ENCODE peak calls at places on chromosome 5, in four cellular contexts. C, M, H and N are unnamed samples.

GRCh38 chr5:956941-957729 is 51.5 kb upstream of the NKD2 start:
- DNase-seq in C (peak; percentile 34), M (peak; percentile 46), H (peak; percentile 77), N (peak; percentile 84)

GRCh38 chr5:177132504-177133118 is 962 bp upstream of the NSD1 start:
- DNase-seq in C (peak; percentile 74), M (no peak), H (no peak), N (peak; percentile 29)

GRCh38 chr5:61342066-61342465 is 10.0 kb downstream of the ZSWIM6 start:
- DNase-seq in C (no peak), M (peak; percentile 73), H (peak; percentile 53), N (peak; percentile 67)

GRCh38 chr5:44714871-44715580 is 93.7 kb upstream of the MRPS30 start:
- DNase-seq in C (no peak), M (no peak), H (no peak), N (no peak)

GRCh38 chr5:159971931-159972461 is 36.9 kb upstream of the TTC1 start:
- DNase-seq in C (peak; percentile 65), M (no peak), H (no peak), N (peak; percentile 28)

GRCh38 chr5:135005076-135005475 is 29.0 kb downstream of the PITX1 start:
- DNase-seq in C (no peak), M (no peak), H (no peak), N (no peak)

GRCh38 chr5:180804129-180804601 is 1.6 kb upstream of the MGAT1 start:
- DNase-seq in C (no peak), M (no peak), H (no peak), N (no peak)

GRCh38 chr5:127612441-127613141 is 36.3 kb upstream of the CTXN3 start:
- DNase-seq in C (no peak), M (peak; percentile 37), H (no peak), N (no peak)

GRCh38 chr5:88370824-88371223 is 102.2 kb upstream of the TMEM161B start:
- DNase-seq in C (no peak), M (no peak), H (no peak), N (no peak)

GRCh38 chr5:25090275-25090674 is 445.5 kb upstream of the CDH10 start:
- DNase-seq in C (no peak), M (no peak), H (no peak), N (no peak)

GRCh38 chr5:29750453-29750852 is 1443.0 kb upstream of the CDH6 start:
- DNase-seq in C (no peak), M (no peak), H (no peak), N (no peak)

GRCh38 chr5:149134778-149135169 is 6.5 kb upstream of the ABLIM3 start:
- DNase-seq in C (no peak), M (peak; percentile 60), H (no peak), N (no peak)

GRCh38 chr5:174272671-174273070 is 227.2 kb downstream of the NSG2 start:
- DNase-seq in C (no peak), M (no peak), H (no peak), N (no peak)

GRCh38 chr5:78829811-78830499 is 155.2 kb downstream of the ARSB start:
- DNase-seq in C (no peak), M (no peak), H (no peak), N (peak; percentile 31)

GRCh38 chr5:69271376-69271775 is 36.7 kb downstream of the CDK7 start:
- DNase-seq in C (no peak), M (peak; percentile 41), H (peak; percentile 2), N (peak; percentile 56)

GRCh38 chr5:10705736-10706135 is 55.3 kb downstream of the DAP start:
- DNase-seq in C (no peak), M (peak; percentile 76), H (peak; percentile 99), N (no peak)

GRCh38 chr5:40383719-40384651 is 295.7 kb upstream of the PTGER4 start:
- DNase-seq in C (no peak), M (peak; percentile 69), H (peak; percentile 92), N (peak; percentile 56)

GRCh38 chr5:142600611-142601360 is 85.1 kb downstream of the FGF1 start:
- DNase-seq in C (no peak), M (no peak), H (no peak), N (peak; percentile 88)

GRCh38 chr5:151863566-151863965 is 61.1 kb downstream of the GLRA1 start:
- DNase-seq in C (no peak), M (no peak), H (no peak), N (no peak)

GRCh38 chr5:16108418-16108817 is 71.2 kb downstream of the MARCHF11 start:
- DNase-seq in C (no peak), M (no peak), H (no peak), N (no peak)

GRCh38 chr5:174720066-174720611 is 4.2 kb upstream of the MSX2 start:
- DNase-seq in C (peak; percentile 40), M (no peak), H (no peak), N (no peak)

GRCh38 chr5:155092318-155092717 is 78.8 kb downstream of the KIF4B start:
- DNase-seq in C (no peak), M (peak; percentile 40), H (no peak), N (no peak)

GRCh38 chr5:66518753-66519152 is 77.4 kb upstream of the MAST4 start:
- DNase-seq in C (no peak), M (peak; percentile 42), H (no peak), N (peak; percentile 55)

GRCh38 chr5:92641031-92641962 is 939.7 kb downstream of the NR2F1-AS1 start:
- DNase-seq in C (no peak), M (peak; percentile 17), H (peak; percentile 77), N (peak; percentile 74)

GRCh38 chr5:127875235-127876021 is 172.2 kb downstream of the CCDC192 start:
- DNase-seq in C (peak; percentile 76), M (peak; percentile 51), H (peak; percentile 78), N (peak; percentile 56)

GRCh38 chr5:96252596-96252995 is 180.5 kb downstream of the PCSK1 start:
- DNase-seq in C (no peak), M (no peak), H (peak; percentile 12), N (peak; percentile 47)

GRCh38 chr5:38258319-38259061 is at the start of gene EGFLAM:
- DNase-seq in C (peak; percentile 82), M (peak; percentile 4), H (no peak), N (peak; percentile 6)

GRCh38 chr5:122403965-122404364 is 91.9 kb downstream of the SNCAIP start:
- DNase-seq in C (no peak), M (no peak), H (no peak), N (peak; percentile 36)

GRCh38 chr5:144460608-144461007 is 289.9 kb downstream of the KCTD16 start:
- DNase-seq in C (no peak), M (no peak), H (no peak), N (no peak)

GRCh38 chr5:179825655-179826182 is 5.0 kb downstream of the SQSTM1 start:
- DNase-seq in C (no peak), M (no peak), H (no peak), N (no peak)

GRCh38 chr5:64206653-64207052 is 41.0 kb downstream of the RNF180 start:
- DNase-seq in C (peak; percentile 24), M (peak; percentile 4), H (peak; percentile 19), N (no peak)

GRCh38 chr5:148443998-148444397 is 60.2 kb downstream of the FBXO38 start:
- DNase-seq in C (peak; percentile 87), M (peak; percentile 46), H (peak; percentile 91), N (peak; percentile 61)

GRCh38 chr5:159341914-159342313 is 11.6 kb upstream of the IL12B start:
- DNase-seq in C (no peak), M (peak; percentile 90), H (peak; percentile 92), N (peak; percentile 89)

GRCh38 chr5:132011561-132012384 is at the start of gene ACSL6:
- DNase-seq in C (peak; percentile 62), M (no peak), H (no peak), N (no peak)

GRCh38 chr5:103894882-103895281 is 332.3 kb upstream of the NUDT12 start:
- DNase-seq in C (peak; percentile 50), M (no peak), H (no peak), N (peak; percentile 44)

GRCh38 chr5:150945501-150945900 is 40.7 kb upstream of the ZNF300 start:
- DNase-seq in C (no peak), M (peak; percentile 6), H (no peak), N (peak; percentile 71)

GRCh38 chr5:134136221-134136631 is 21.7 kb downstream of the TCF7 start:
- DNase-seq in C (no peak), M (no peak), H (no peak), N (no peak)

GRCh38 chr5:23583081-23583480 is 75.7 kb downstream of the PRDM9 start:
- DNase-seq in C (no peak), M (no peak), H (no peak), N (no peak)

GRCh38 chr5:131786036-131786435 is 10.8 kb downstream of the FNIP1 start:
- DNase-seq in C (no peak), M (no peak), H (no peak), N (no peak)

DNA sequence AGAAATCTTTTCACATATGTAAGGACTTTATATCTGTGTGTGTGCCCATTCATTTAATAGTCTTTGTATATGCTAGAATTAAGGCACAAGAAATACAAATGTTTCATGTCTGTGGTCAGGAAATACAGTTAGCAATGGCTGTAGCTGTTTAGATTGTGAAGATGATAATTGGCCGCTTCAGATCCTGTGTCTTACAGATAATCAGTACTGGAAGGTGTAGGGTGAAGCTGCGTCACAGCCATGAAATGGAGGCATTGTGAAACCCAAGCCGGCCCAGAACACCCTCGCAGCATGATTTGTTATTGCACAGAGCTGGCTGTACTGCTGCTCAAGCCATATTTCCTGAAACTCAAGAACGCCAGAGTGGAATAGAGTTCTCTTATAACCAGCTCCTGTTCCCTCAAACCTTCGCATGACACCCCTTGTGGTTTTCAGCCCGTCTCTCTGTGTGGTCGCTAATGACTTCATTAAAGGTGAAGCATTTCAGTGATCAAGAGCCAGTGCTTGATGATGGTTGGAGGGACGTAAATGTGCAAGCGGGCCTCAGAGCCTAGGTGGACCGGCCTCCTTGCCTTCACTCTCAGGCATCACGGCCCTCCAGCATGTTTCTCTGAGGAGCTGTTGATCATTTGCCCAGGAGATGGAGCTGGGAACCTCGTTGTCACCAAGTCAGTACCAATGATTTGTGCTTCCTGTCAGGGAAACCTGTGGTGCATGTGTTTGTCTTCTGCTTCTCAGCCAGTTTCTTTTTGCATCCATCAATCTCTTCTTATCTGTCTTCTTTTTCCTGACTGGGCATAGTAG is 80.1 kb downstream of the F2RL2 start:
- DNase-seq in C (peak; percentile 39), M (no peak), H (no peak), N (no peak)
- TF ChIP-seq CTCF in C (peak; percentile 8), M (no peak), H (no peak), N (no peak)

GRCh38 chr5:54624671-54625583 is 107.4 kb downstream of the SNX18 start:
- DNase-seq in C (no peak), M (no peak), H (no peak), N (no peak)
- H3K4me2 ChIP-seq in C (no peak overlapping the region), M (no peak overlapping the region), H (no peak overlapping the region), N (peak overlapping the region; percentile 33)

GRCh38 chr5:175878544-175879438 is 7.4 kb downstream of the CPLX2 start:
- DNase-seq in C (peak; percentile 85), M (no peak), H (no peak), N (no peak)
- TF ChIP-seq CTCF in C (peak; percentile 61), M (no peak), H (no peak), N (no peak)

DNA sequence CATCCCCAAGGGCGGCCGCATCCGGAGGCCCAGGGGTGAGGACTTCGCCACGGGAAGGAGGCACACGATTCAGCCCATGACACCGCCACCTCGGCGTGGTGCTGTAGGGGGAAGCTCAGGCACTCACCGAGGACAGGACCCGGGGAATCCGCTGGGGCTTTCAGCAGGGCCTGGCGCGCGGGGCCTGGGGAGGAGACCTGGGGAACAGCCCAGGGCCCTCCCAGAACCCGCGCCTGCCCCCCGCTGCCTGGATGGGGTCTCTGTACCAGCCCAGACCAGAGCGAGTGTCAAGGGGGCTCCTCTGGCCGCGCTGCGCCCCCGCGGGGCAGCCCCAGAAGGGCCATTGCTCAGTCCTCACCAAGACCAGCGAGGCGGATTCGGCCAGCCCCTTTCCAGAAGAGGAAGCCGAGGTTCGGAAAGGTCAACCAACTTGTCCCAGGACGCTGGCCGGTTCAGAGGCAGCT is 12.8 kb downstream of the COL23A1 start:
- DNase-seq in C (peak; percentile 79), M (no peak), H (no peak), N (no peak)
- H3K4me2 ChIP-seq in C (peak overlapping the region; percentile 96), M (no peak overlapping the region), H (no peak overlapping the region), N (no peak overlapping the region)